ENCODE peak calls at places on chromosomes 6 and 20, in eight cellular contexts. E, J, K, Q, X, V, H and W are unnamed samples.

GRCh38 chr20:14415492-14415891 is 78.1 kb upstream of the FLRT3 start:
- DNase-seq in X (no peak), H (no peak), Q (no peak), E (no peak), J (no peak), K (no peak), V (peak), W (peak)

GRCh38 chr6:42914546-42914945 is 1.3 kb upstream of the PTCRA start:
- DNase-seq in V (no peak), Q (no peak), E (no peak), X (no peak), J (no peak), K (no peak), H (no peak), W (no peak)

GRCh38 chr6:90080876-90081464 is 186.7 kb downstream of the GJA10 start:
- DNase-seq in V (no peak), J (peak), H (no peak), X (peak), K (no peak), Q (no peak), E (no peak), W (no peak)

GRCh38 chr6:90135672-90136071 is 161.0 kb downstream of the BACH2 start:
- DNase-seq in X (no peak), H (no peak), K (no peak), V (no peak), J (no peak), E (no peak), Q (peak), W (no peak)

GRCh38 chr20:21622097-21622496 is 83.4 kb upstream of the PAX1 start:
- DNase-seq in Q (no peak), H (no peak), X (no peak), V (no peak), E (no peak), J (no peak), K (no peak), W (no peak)

GRCh38 chr6:24845578-24845977 is 46.9 kb upstream of the ARMH2 start:
- DNase-seq in E (no peak), H (no peak), J (no peak), Q (no peak), V (no peak), X (no peak), K (no peak), W (no peak)

GRCh38 chr20:59645316-59645715 is 41.0 kb downstream of the PHACTR3 start:
- DNase-seq in K (no peak), J (no peak), E (no peak), H (no peak), Q (no peak), X (no peak), V (no peak), W (no peak)

GRCh38 chr6:34223381-34223963 is 13.2 kb upstream of the HMGA1 start:
- DNase-seq in K (no peak), E (no peak), X (no peak), J (no peak), H (no peak), V (no peak), Q (no peak), W (no peak)

GRCh38 chr20:8766868-8767390 is 302.0 kb upstream of the PLCB4 start:
- DNase-seq in Q (no peak), K (peak), H (no peak), E (no peak), X (no peak), J (no peak), V (no peak), W (no peak)

GRCh38 chr6:82246802-82247633 is 526 bp downstream of the IBTK start:
- DNase-seq in K (peak), J (no peak), X (no peak), H (peak), E (peak), Q (peak), V (peak), W (peak)

GRCh38 chr6:168606722-168607121 is 165.7 kb downstream of the SMOC2 start:
- DNase-seq in X (no peak), H (no peak), E (no peak), K (no peak), J (no peak), Q (no peak), V (no peak), W (no peak)

GRCh38 chr6:120112980-120113379 is 763.4 kb upstream of the MAN1A1 start:
- DNase-seq in V (no peak), H (no peak), X (no peak), Q (no peak), E (no peak), K (no peak), J (no peak), W (no peak)

GRCh38 chr6:71349395-71349794 is 60.8 kb downstream of the OGFRL1 start:
- DNase-seq in E (no peak), V (no peak), J (no peak), X (no peak), K (no peak), H (no peak), Q (peak), W (peak)

GRCh38 chr20:2137552-2138201 is 36.0 kb downstream of the STK35 start:
- DNase-seq in J (no peak), E (no peak), X (no peak), Q (peak), H (no peak), V (no peak), K (no peak), W (no peak)

GRCh38 chr20:63194007-63194820 is 21.7 kb downstream of the YTHDF1 start:
- DNase-seq in J (no peak), Q (no peak), X (no peak), V (no peak), H (no peak), K (no peak), E (no peak), W (no peak)

GRCh38 chr20:63497138-63497945 is 1.5 kb downstream of the EEF1A2 start:
- DNase-seq in K (peak), H (peak), J (no peak), V (no peak), E (no peak), X (no peak), Q (no peak), W (no peak)

GRCh38 chr20:32911355-32911754 is 52.6 kb downstream of the EFCAB8 start:
- DNase-seq in X (no peak), Q (no peak), K (no peak), V (no peak), H (no peak), J (no peak), E (no peak), W (no peak)

GRCh38 chr20:4195499-4195898 is 180.1 kb upstream of the RNF24 start:
- DNase-seq in X (no peak), E (peak), V (no peak), H (no peak), J (no peak), K (peak), Q (peak), W (peak)

GRCh38 chr20:44526129-44526528 is 4.3 kb upstream of the SERINC3 start:
- DNase-seq in X (no peak), K (no peak), H (no peak), J (no peak), V (no peak), Q (no peak), E (no peak), W (no peak)

GRCh38 chr20:35742741-35743523 is 872 bp upstream of the RBM39 start:
- DNase-seq in J (no peak), X (no peak), K (no peak), E (no peak), H (no peak), V (no peak), Q (peak), W (peak)

GRCh38 chr6:132548746-132549463 is 3.6 kb upstream of the TAAR8 start:
- DNase-seq in E (no peak), Q (no peak), J (no peak), X (no peak), H (no peak), V (no peak), K (no peak), W (peak)

GRCh38 chr20:12925863-12926547 is 82.8 kb upstream of the SPTLC3 start:
- DNase-seq in K (no peak), X (no peak), V (no peak), E (no peak), Q (no peak), H (no peak), J (no peak), W (no peak)

GRCh38 chr20:50163570-50164317 is 10.2 kb upstream of the PEDS1 start:
- DNase-seq in H (no peak), V (no peak), Q (peak), J (no peak), E (no peak), K (no peak), X (no peak), W (no peak)

GRCh38 chr6:113980937-113981554 is 10.1 kb upstream of the HDAC2 start:
- DNase-seq in Q (peak), X (no peak), V (peak), H (no peak), E (no peak), K (peak), J (no peak), W (peak)

GRCh38 chr6:150775804-150776203 is 89.7 kb upstream of the MTHFD1L start:
- DNase-seq in J (no peak), Q (no peak), H (peak), E (no peak), V (no peak), K (no peak), X (no peak), W (no peak)

GRCh38 chr6:15793288-15793687 is 130.5 kb upstream of the DTNBP1 start:
- DNase-seq in H (no peak), Q (peak), K (no peak), E (no peak), V (no peak), X (no peak), J (no peak), W (no peak)